ENCODE peak calls at places on chromosomes 11 and 22, in eight cellular contexts. C is cardiac fibroblast; H is HS-5; F is ureter; N is left kidney; B is heart left ventricle; X is AG09319; G is stimulated activated CD4-positive, alpha-beta T cell treated with anti-CD3 and anti-CD28 coated beads, Interleukin-1b, Interleukin-23, amount 100 ng/mL, for 24 hours. M is an unnamed sample.

GRCh38 chr22:19962909-19963806 is 21.5 kb upstream of the TXNRD2 start:
- DNase-seq in B (no peak), X (no peak), G (no peak), F (peak; percentile 91), N (peak; percentile 87), C (peak; percentile 62), H (no peak), M (peak; percentile 28)

GRCh38 chr22:45319319-45319675 is 9.6 kb downstream of the FAM118A start:
- DNase-seq in G (no peak), F (no peak), N (no peak), C (peak; percentile 38), H (no peak), B (peak; percentile 55), X (no peak), M (no peak)

GRCh38 chr22:45775569-45776312 is 104.1 kb downstream of the ATXN10 start:
- DNase-seq in B (no peak), X (no peak), H (no peak), N (no peak), F (no peak), G (no peak), C (no peak), M (no peak)

GRCh38 chr11:7605544-7605943 is 67.8 kb downstream of the CYB5R2 start:
- DNase-seq in H (peak; percentile 40), X (no peak), G (no peak), C (peak; percentile 56), N (peak; percentile 27), F (no peak), B (no peak), M (peak; percentile 28)

GRCh38 chr11:69896250-69896649 is 77.0 kb upstream of the FGF3 start:
- DNase-seq in G (no peak), N (no peak), F (no peak), X (no peak), H (no peak), B (no peak), C (no peak), M (no peak)

GRCh38 chr11:35470616-35471015 is 51.3 kb upstream of the SLC1A2 start:
- DNase-seq in F (no peak), N (no peak), C (no peak), G (no peak), B (no peak), H (no peak), X (no peak), M (no peak)

GRCh38 chr11:131840542-131840941 is 470.1 kb downstream of the NTM start:
- DNase-seq in N (no peak), G (no peak), C (no peak), H (no peak), X (no peak), B (no peak), F (no peak), M (no peak)

GRCh38 chr11:10317776-10318526 is 13.1 kb downstream of the ADM start:
- DNase-seq in C (no peak), F (no peak), X (no peak), N (no peak), B (no peak), H (no peak), G (no peak), M (no peak)

GRCh38 chr22:43317252-43317651 is 25.9 kb downstream of the SCUBE1 start:
- DNase-seq in B (no peak), N (no peak), G (no peak), F (no peak), X (no peak), H (no peak), C (no peak), M (no peak)

M was measured in H4.